ENCODE peak calls at places on chromosomes 16 and 17, in nine cellular contexts. H is lower leg skin, D is stomach, K is ovary, B is thyroid gland, V is HCT116, J is IMR-90, I is transverse colon, P is Peyer's patch. R is an unnamed sample.

GRCh38 chr16:67208525-67208896 is 9.6 kb downstream of the ELMO3 start:
- DNase-seq in H (no peak), D (no peak), K (no peak), B (no peak), V (no peak), J (no peak), I (no peak), P (no peak), R (no peak)

GRCh38 chr16:87369796-87370719 is 13.5 kb downstream of the FBXO31 start:
- DNase-seq in H (no peak), D (no peak), K (no peak), B (no peak), V (no peak), J (no peak), I (no peak), P (no peak), R (no peak)

GRCh38 chr17:39979865-39980401 is 674 bp upstream of the PSMD3 start:
- DNase-seq in H (no peak), D (no peak), K (no peak), B (no peak), V (no peak), J (peak; percentile 19), I (peak; percentile 23), P (no peak), R (peak; percentile 19)

GRCh38 chr17:49369760-49370159 is 7.7 kb upstream of the ZNF652 start:
- DNase-seq in H (no peak), D (no peak), K (no peak), B (no peak), V (no peak), J (no peak), I (no peak), P (no peak), R (no peak)

GRCh38 chr16:27083861-27084261 is 17.1 kb downstream of the C16orf82 start:
- DNase-seq in H (no peak), D (no peak), K (no peak), B (no peak), V (no peak), J (no peak), I (no peak), P (no peak), R (peak; percentile 79)

GRCh38 chr17:37200497-37200896 is 175.3 kb upstream of the C17orf78 start:
- DNase-seq in H (no peak), D (no peak), K (no peak), B (no peak), V (no peak), J (no peak), I (no peak), P (no peak), R (no peak)

GRCh38 chr17:4972322-4972721 is 4.7 kb upstream of the SPAG7 start:
- DNase-seq in H (no peak), D (no peak), K (no peak), B (no peak), V (no peak), J (no peak), I (no peak), P (no peak), R (no peak)

GRCh38 chr17:37494401-37494831 is 4.7 kb downstream of the DUSP14 start:
- DNase-seq in H (no peak), D (no peak), K (no peak), B (peak; percentile 19), V (no peak), J (no peak), I (no peak), P (no peak), R (peak; percentile 50)

GRCh38 chr17:61947367-61948078 is 19.7 kb upstream of the INTS2 start:
- DNase-seq in H (no peak), D (no peak), K (no peak), B (no peak), V (no peak), J (no peak), I (no peak), P (no peak), R (no peak)

GRCh38 chr16:11576427-11577289 is 10.1 kb downstream of the LITAF start:
- DNase-seq in H (no peak), D (no peak), K (peak; percentile 15), B (no peak), V (no peak), J (no peak), I (no peak), P (peak; percentile 35), R (peak; percentile 25)

GRCh38 chr17:35713069-35713728 is 18.2 kb upstream of the RASL10B start:
- DNase-seq in H (no peak), D (no peak), K (no peak), B (no peak), V (no peak), J (peak; percentile 94), I (no peak), P (no peak), R (no peak)

DNA sequence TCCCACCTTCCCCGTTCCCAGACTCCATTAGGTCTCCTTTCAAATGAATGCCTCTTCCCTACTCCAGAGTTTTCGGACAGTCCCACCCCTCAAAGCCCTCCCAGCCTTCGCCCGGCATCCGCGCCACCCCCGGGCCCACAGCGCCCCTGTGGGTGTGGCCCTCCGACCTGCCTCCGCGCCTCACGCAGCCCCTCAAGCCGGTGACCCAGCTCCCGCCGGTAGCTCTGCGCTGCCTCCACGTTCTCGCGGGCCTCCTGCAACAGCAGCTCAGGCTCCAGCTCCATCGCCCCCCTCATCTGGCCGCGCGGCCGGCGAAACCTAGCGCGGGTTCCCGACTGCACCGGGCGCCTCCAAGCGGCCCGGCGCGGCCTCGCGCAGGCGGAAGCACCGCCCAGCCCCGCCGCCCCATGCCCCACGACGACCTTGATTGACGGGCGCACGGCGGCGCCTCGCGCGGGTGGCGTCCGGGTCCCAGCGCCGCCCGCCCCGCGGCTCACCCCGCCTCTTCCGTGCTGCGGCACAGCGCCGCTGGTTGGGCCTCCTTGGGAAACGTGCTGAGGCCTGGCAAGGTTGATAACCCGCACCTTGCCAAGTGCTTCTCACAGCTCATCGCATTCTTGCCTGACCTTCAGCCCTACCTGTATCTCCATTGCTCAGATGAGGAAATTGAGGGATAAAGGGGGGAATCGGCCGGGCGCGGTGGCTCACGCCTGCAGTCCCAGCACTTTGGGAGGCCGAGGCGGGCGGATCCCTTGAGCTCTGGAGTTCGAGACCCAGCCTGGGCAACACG is at the start of gene CRLF3:
- DNase-seq in H (peak; percentile 97), D (peak; percentile 91), K (peak; percentile 86), B (peak; percentile 88), V (peak; percentile 79), J (peak; percentile 87), I (peak; percentile 93), P (peak; percentile 94), R (peak; percentile 91)
- H3K4me3 ChIP-seq in H (peak within 1 kb of the TSS; percentile 97), D (peak within 1 kb of the TSS; percentile 98), K (peak within 1 kb of the TSS; percentile 95), B (peak within 1 kb of the TSS; percentile 42), V (peak within 1 kb of the TSS; percentile 77), J (peak within 1 kb of the TSS; percentile 85), I (peak within 1 kb of the TSS; percentile 94), P (peak within 1 kb of the TSS; percentile 99), R (peak within 1 kb of the TSS; percentile 98)

DNA sequence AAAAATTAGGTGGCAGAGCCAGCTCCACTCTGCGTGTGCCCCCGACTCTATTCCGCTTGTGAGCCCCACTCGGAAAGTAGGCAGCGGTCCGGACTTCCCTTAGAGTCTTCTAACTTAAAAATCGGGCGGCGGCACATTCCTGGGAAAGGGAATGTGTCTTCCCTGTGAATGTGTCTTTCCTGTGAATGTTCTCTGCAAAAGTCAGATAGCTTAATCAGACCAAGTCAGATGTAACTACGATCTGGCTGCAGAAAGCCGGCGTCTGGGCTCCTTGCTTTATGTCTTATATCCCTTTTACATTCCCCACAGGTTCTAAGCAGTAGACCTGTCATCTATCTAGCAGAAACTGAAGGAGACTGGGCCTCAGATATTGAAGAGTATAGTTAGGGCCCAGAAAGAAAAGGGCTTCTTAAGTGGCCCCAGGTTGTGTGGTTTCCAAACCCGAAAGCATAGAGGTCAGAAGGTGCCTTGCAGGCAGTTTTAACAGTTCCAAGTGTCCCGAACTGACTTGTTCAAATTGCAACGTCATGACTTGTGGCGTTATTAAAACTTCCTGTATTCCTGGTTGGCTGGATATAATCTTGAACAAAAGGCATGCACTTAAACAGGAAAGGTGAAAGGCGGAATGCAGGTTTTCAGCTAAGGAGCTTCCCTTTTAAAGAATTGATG is 601 bp downstream of the PHKB start:
- DNase-seq in H (no peak), D (no peak), K (no peak), B (peak; percentile 34), V (peak; percentile 40), J (peak; percentile 48), I (peak; percentile 26), P (no peak), R (no peak)
- TF ChIP-seq POLR2A in H (no peak), D (no peak), K (no peak), B (peak; percentile 21), V (no peak), J (no peak), I (no peak), P (no peak), R (no peak)

GRCh38 chr17:82218349-82219075 is 5.9 kb upstream of the CCDC57 start:
- DNase-seq in H (peak; percentile 69), D (no peak), K (no peak), B (no peak), V (no peak), J (no peak), I (no peak), P (no peak), R (no peak)

GRCh38 chr17:82219083-82219482 is 6.4 kb upstream of the CCDC57 start:
- DNase-seq in H (no peak), D (no peak), K (no peak), B (no peak), V (no peak), J (no peak), I (no peak), P (no peak), R (no peak)

GRCh38 chr17:82216301-82217119 is 3.9 kb upstream of the CCDC57 start:
- DNase-seq in H (peak; percentile 95), D (peak; percentile 89), K (no peak), B (peak; percentile 87), V (peak; percentile 85), J (peak; percentile 81), I (peak; percentile 85), P (peak; percentile 64), R (peak; percentile 69)

GRCh38 chr17:82217120-82217529 is 4.5 kb upstream of the CCDC57 start:
- DNase-seq in H (peak; percentile 88), D (no peak), K (no peak), B (no peak), V (no peak), J (no peak), I (peak; percentile 47), P (peak; percentile 50), R (no peak)

DNA sequence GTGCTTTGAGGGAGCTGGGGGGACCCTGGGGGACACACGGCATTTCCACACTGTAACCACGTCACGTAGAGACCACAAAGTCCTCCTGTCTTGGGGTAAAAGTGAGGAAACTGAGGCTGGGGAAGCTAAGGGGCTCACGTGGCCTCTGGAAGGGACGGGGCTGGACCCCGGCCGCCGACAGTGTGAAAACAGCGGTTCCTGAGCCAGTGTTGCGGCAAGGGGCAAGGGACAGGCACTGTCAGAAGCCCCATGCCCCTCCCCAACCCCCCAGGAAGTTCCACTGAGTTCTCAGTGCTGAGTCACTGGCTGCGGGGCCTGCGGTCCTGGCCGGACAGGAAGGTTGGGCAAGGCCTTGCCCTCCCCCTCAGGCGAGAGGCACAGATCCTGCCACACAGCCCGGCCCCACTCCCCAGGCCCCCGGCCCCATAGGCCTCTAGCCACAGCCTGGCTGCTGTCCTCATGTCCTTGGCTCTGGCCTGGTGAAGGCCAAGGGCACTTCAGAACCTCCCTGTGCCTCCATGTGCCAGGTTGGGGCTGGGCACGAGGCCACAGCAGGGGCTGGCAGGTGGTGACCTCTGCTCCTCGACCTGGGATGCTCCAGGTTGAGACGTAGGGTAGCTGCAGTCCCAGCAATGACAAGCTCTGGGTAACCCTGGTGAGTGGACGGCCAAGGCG is 5.0 kb upstream of the CCDC57 start:
- DNase-seq in H (peak; percentile 91), D (peak; percentile 63), K (no peak), B (no peak), V (no peak), J (peak; percentile 90), I (peak; percentile 62), P (peak; percentile 50), R (no peak)
- H3K4me3 ChIP-seq in H (no peak overlapping the region), D (no peak overlapping the region), K (no peak overlapping the region), B (no peak overlapping the region), V (peak overlapping the region; percentile 46), J (no peak overlapping the region), I (no peak overlapping the region), P (no peak overlapping the region), R (no peak overlapping the region)

GRCh38 chr16:30928390-30928789 is 5.0 kb downstream of the FBXL19 start:
- DNase-seq in H (no peak), D (no peak), K (no peak), B (no peak), V (no peak), J (no peak), I (no peak), P (no peak), R (no peak)
- TF ChIP-seq POLR2A in H (no peak), D (no peak), K (no peak), B (no peak), V (no peak), J (no peak), I (no peak), P (no peak), R (no peak)

R was measured in testis.